ENCODE peak calls at places on chromosomes 12 and 14, in six cellular contexts. One of them, this sample, is unnamed.

GRCh38 chr14:102279688-102280348 is 25.1 kb downstream of the MOK start:
- DNase-seq in neuronal stem cell: no peak
- DNase-seq in mesenchymal stem cell: peak
- DNase-seq in H1: no peak
- DNase-seq in IMR-90: peak
- DNase-seq in trophoblast cell: peak
- DNase-seq in this sample: peak

GRCh38 chr14:64464695-64465094 is 604 bp upstream of the AKAP5 start:
- DNase-seq in mesenchymal stem cell: no peak
- DNase-seq in trophoblast cell: no peak
- DNase-seq in H1: no peak
- DNase-seq in neuronal stem cell: no peak
- DNase-seq in IMR-90: no peak
- DNase-seq in this sample: peak

GRCh38 chr12:17511369-17511768 is 578.6 kb downstream of the RERGL start:
- DNase-seq in trophoblast cell: no peak
- DNase-seq in IMR-90: no peak
- DNase-seq in neuronal stem cell: no peak
- DNase-seq in mesenchymal stem cell: no peak
- DNase-seq in H1: no peak
- DNase-seq in this sample: peak

GRCh38 chr14:39265032-39265431 is 31.3 kb downstream of the MIA2 start:
- DNase-seq in H1: no peak
- DNase-seq in trophoblast cell: no peak
- DNase-seq in neuronal stem cell: no peak
- DNase-seq in mesenchymal stem cell: peak
- DNase-seq in IMR-90: peak
- DNase-seq in this sample: no peak

GRCh38 chr14:34853041-34853440 is 22.1 kb downstream of the BAZ1A start:
- DNase-seq in H1: no peak
- DNase-seq in mesenchymal stem cell: no peak
- DNase-seq in neuronal stem cell: no peak
- DNase-seq in trophoblast cell: no peak
- DNase-seq in IMR-90: no peak
- DNase-seq in this sample: no peak

GRCh38 chr12:117466677-117467362 is 105.4 kb upstream of the NOS1 start:
- DNase-seq in neuronal stem cell: no peak
- DNase-seq in H1: no peak
- DNase-seq in trophoblast cell: no peak
- DNase-seq in mesenchymal stem cell: no peak
- DNase-seq in IMR-90: no peak
- DNase-seq in this sample: peak

GRCh38 chr12:2397356-2398045 is 344.7 kb downstream of the CACNA1C start:
- DNase-seq in trophoblast cell: no peak
- DNase-seq in H1: no peak
- DNase-seq in neuronal stem cell: no peak
- DNase-seq in mesenchymal stem cell: no peak
- DNase-seq in IMR-90: no peak
- DNase-seq in this sample: no peak

GRCh38 chr14:104689620-104690265 is 325 bp downstream of the INF2 start:
- DNase-seq in H1: no peak
- DNase-seq in trophoblast cell: no peak
- DNase-seq in IMR-90: no peak
- DNase-seq in neuronal stem cell: no peak
- DNase-seq in mesenchymal stem cell: peak
- DNase-seq in this sample: no peak

GRCh38 chr12:122862872-122863701 is 27.8 kb downstream of the HIP1R start:
- DNase-seq in IMR-90: no peak
- DNase-seq in trophoblast cell: no peak
- DNase-seq in neuronal stem cell: no peak
- DNase-seq in mesenchymal stem cell: no peak
- DNase-seq in H1: no peak
- DNase-seq in this sample: no peak

GRCh38 chr14:101547107-101547738 is 14.1 kb upstream of the DIO3 start:
- DNase-seq in H1: no peak
- DNase-seq in trophoblast cell: no peak
- DNase-seq in neuronal stem cell: no peak
- DNase-seq in mesenchymal stem cell: no peak
- DNase-seq in IMR-90: no peak
- DNase-seq in this sample: no peak

GRCh38 chr12:85092814-85093370 is 56.7 kb downstream of the LRRIQ1 start:
- DNase-seq in mesenchymal stem cell: no peak
- DNase-seq in IMR-90: no peak
- DNase-seq in neuronal stem cell: no peak
- DNase-seq in trophoblast cell: no peak
- DNase-seq in H1: no peak
- DNase-seq in this sample: no peak

GRCh38 chr14:24943024-24943423 is 106.9 kb downstream of the STXBP6 start:
- DNase-seq in trophoblast cell: no peak
- DNase-seq in H1: peak
- DNase-seq in mesenchymal stem cell: no peak
- DNase-seq in neuronal stem cell: no peak
- DNase-seq in IMR-90: no peak
- DNase-seq in this sample: peak

GRCh38 chr14:61145903-61146411 is 135.2 kb downstream of the TMEM30B start:
- DNase-seq in IMR-90: peak
- DNase-seq in trophoblast cell: no peak
- DNase-seq in mesenchymal stem cell: no peak
- DNase-seq in H1: no peak
- DNase-seq in neuronal stem cell: no peak
- DNase-seq in this sample: peak

GRCh38 chr14:20454359-20454644 is 310 bp downstream of the OSGEP start:
- DNase-seq in IMR-90: peak
- DNase-seq in neuronal stem cell: no peak
- DNase-seq in H1: peak
- DNase-seq in mesenchymal stem cell: no peak
- DNase-seq in trophoblast cell: no peak
- DNase-seq in this sample: no peak
- H3K18ac ChIP-seq in IMR-90: no peak
- H3K18ac ChIP-seq in neuronal stem cell: peak
- H3K18ac ChIP-seq in H1: peak
- H3K18ac ChIP-seq in mesenchymal stem cell: peak
- H3K18ac ChIP-seq in trophoblast cell: peak
- H3K18ac ChIP-seq in this sample: peak

GRCh38 chr14:77642407-77642806 is 26.0 kb upstream of the SPTLC2 start:
- DNase-seq in H1: no peak
- DNase-seq in trophoblast cell: no peak
- DNase-seq in neuronal stem cell: no peak
- DNase-seq in mesenchymal stem cell: no peak
- DNase-seq in IMR-90: no peak
- DNase-seq in this sample: no peak
- H3K4me3 ChIP-seq in H1: no peak
- H3K4me3 ChIP-seq in trophoblast cell: no peak
- H3K4me3 ChIP-seq in neuronal stem cell: no peak
- H3K4me3 ChIP-seq in mesenchymal stem cell: peak
- H3K4me3 ChIP-seq in IMR-90: no peak
- H3K4me3 ChIP-seq in this sample: no peak

GRCh38 chr12:104669851-104670337 is 213.1 kb downstream of the CHST11 start:
- DNase-seq in mesenchymal stem cell: peak
- DNase-seq in neuronal stem cell: no peak
- DNase-seq in IMR-90: peak
- DNase-seq in H1: no peak
- DNase-seq in trophoblast cell: no peak
- DNase-seq in this sample: no peak

GRCh38 chr12:104671407-104672095 is 214.8 kb downstream of the CHST11 start:
- DNase-seq in IMR-90: peak
- DNase-seq in neuronal stem cell: no peak
- DNase-seq in H1: no peak
- DNase-seq in trophoblast cell: peak
- DNase-seq in mesenchymal stem cell: peak
- DNase-seq in this sample: peak

GRCh38 chr12:104669057-104669770 is 212.5 kb downstream of the CHST11 start:
- DNase-seq in H1: no peak
- DNase-seq in mesenchymal stem cell: peak
- DNase-seq in IMR-90: no peak
- DNase-seq in neuronal stem cell: peak
- DNase-seq in trophoblast cell: no peak
- DNase-seq in this sample: peak

GRCh38 chr12:104672096-104672445 is 215.3 kb downstream of the CHST11 start:
- DNase-seq in H1: no peak
- DNase-seq in IMR-90: no peak
- DNase-seq in mesenchymal stem cell: no peak
- DNase-seq in neuronal stem cell: no peak
- DNase-seq in trophoblast cell: no peak
- DNase-seq in this sample: no peak

GRCh38 chr12:104670439-104671406 is 214.0 kb downstream of the CHST11 start:
- DNase-seq in neuronal stem cell: no peak
- DNase-seq in trophoblast cell: no peak
- DNase-seq in IMR-90: no peak
- DNase-seq in H1: no peak
- DNase-seq in mesenchymal stem cell: peak
- DNase-seq in this sample: no peak
- H3K18ac ChIP-seq in neuronal stem cell: no peak
- H3K18ac ChIP-seq in trophoblast cell: no peak
- H3K18ac ChIP-seq in IMR-90: no peak
- H3K18ac ChIP-seq in H1: no peak
- H3K18ac ChIP-seq in mesenchymal stem cell: peak
- H3K18ac ChIP-seq in this sample: peak

DNA sequence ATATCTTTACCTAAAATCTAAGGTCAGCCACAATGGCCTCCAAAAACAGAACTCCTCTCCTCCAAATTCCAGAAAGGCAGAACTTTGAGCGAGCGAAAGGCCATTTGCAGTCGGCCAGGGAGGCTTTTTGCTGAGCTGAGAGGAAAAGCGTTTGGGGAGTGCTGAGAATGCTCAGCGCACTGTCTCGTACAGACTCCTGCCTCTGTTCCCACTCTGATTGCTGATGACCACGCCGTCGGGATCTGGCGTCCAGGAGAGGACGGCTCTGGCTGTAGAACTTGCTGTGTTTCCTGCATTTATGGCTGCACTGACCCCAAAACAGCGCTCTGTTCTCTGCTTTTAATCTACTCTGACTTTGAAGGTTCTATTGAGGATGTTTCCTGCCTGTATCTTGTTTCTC is 82.5 kb upstream of the WSCD2 start:
- DNase-seq in trophoblast cell: no peak
- DNase-seq in mesenchymal stem cell: no peak
- DNase-seq in H1: no peak
- DNase-seq in neuronal stem cell: no peak
- DNase-seq in IMR-90: no peak
- DNase-seq in this sample: no peak
- H3K4me3 ChIP-seq in trophoblast cell: no peak
- H3K4me3 ChIP-seq in mesenchymal stem cell: peak
- H3K4me3 ChIP-seq in H1: no peak
- H3K4me3 ChIP-seq in neuronal stem cell: no peak
- H3K4me3 ChIP-seq in IMR-90: no peak
- H3K4me3 ChIP-seq in this sample: no peak

GRCh38 chr12:52149651-52150241 is 42.1 kb downstream of the KRT80 start:
- DNase-seq in mesenchymal stem cell: no peak
- DNase-seq in H1: no peak
- DNase-seq in neuronal stem cell: no peak
- DNase-seq in IMR-90: no peak
- DNase-seq in trophoblast cell: peak
- DNase-seq in this sample: peak
- H3K18ac ChIP-seq in mesenchymal stem cell: no peak
- H3K18ac ChIP-seq in H1: peak
- H3K18ac ChIP-seq in neuronal stem cell: peak
- H3K18ac ChIP-seq in IMR-90: no peak
- H3K18ac ChIP-seq in trophoblast cell: no peak
- H3K18ac ChIP-seq in this sample: no peak

GRCh38 chr12:26830358-26830757 is 2.6 kb downstream of the ITPR2 start:
- DNase-seq in mesenchymal stem cell: no peak
- DNase-seq in neuronal stem cell: no peak
- DNase-seq in IMR-90: no peak
- DNase-seq in H1: no peak
- DNase-seq in trophoblast cell: no peak
- DNase-seq in this sample: no peak

GRCh38 chr12:26832817-26833691 is at the start of gene ITPR2:
- DNase-seq in H1: peak
- DNase-seq in IMR-90: peak
- DNase-seq in neuronal stem cell: peak
- DNase-seq in mesenchymal stem cell: peak
- DNase-seq in trophoblast cell: peak
- DNase-seq in this sample: peak

GRCh38 chr12:26831959-26832816 is 806 bp downstream of the ITPR2 start:
- DNase-seq in neuronal stem cell: peak
- DNase-seq in H1: no peak
- DNase-seq in mesenchymal stem cell: peak
- DNase-seq in IMR-90: peak
- DNase-seq in trophoblast cell: peak
- DNase-seq in this sample: peak

GRCh38 chr12:26828315-26828714 is 4.7 kb downstream of the ITPR2 start:
- DNase-seq in H1: no peak
- DNase-seq in trophoblast cell: no peak
- DNase-seq in neuronal stem cell: no peak
- DNase-seq in IMR-90: no peak
- DNase-seq in mesenchymal stem cell: no peak
- DNase-seq in this sample: no peak

DNA sequence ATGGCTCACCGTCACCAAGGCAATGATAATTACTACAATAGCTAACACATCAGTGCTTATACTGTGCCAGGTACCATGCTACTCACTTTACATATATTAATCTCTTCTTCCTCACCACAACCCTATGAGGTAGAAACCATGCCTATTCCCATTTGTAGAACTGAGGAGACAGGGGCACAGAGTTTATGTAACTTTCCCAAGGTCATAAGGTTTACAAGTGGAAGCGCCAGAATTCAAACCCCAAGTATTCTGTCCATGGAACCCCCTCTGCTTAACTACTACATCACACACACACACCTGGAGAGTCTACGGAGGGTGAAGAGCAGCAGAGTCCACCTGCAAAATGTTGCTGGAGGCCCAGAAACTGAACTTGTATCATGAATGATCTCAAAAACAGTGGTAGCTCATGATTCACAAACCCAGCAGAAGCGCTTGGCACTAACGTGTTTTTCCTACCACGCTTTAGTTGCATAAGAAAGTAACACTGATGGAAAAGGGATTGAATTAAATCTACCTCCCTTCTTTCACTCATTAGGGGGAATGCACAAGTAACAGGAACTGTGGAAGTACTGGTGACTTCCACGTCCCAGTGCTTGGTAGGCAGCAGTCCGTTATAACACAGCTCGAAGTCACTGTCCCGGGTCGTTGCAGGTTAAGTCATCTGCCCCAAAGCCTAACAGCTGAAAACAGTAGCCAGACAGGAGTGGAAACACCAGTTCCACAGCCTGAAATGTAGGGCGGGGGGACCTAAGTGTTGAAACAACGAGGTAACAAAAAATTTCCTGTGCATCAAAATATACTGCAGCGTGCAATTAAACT is 2.0 kb downstream of the ITPR2 start:
- DNase-seq in IMR-90: no peak
- DNase-seq in H1: no peak
- DNase-seq in trophoblast cell: peak
- DNase-seq in mesenchymal stem cell: peak
- DNase-seq in neuronal stem cell: no peak
- DNase-seq in this sample: peak
- H3K4me3 ChIP-seq in IMR-90: no peak
- H3K4me3 ChIP-seq in H1: peak
- H3K4me3 ChIP-seq in trophoblast cell: no peak
- H3K4me3 ChIP-seq in mesenchymal stem cell: no peak
- H3K4me3 ChIP-seq in neuronal stem cell: no peak
- H3K4me3 ChIP-seq in this sample: no peak

GRCh38 chr12:83190631-83191390 is 504.1 kb downstream of the TMTC2 start:
- DNase-seq in trophoblast cell: no peak
- DNase-seq in neuronal stem cell: no peak
- DNase-seq in IMR-90: no peak
- DNase-seq in H1: no peak
- DNase-seq in mesenchymal stem cell: no peak
- DNase-seq in this sample: no peak
- H3K18ac ChIP-seq in trophoblast cell: no peak
- H3K18ac ChIP-seq in neuronal stem cell: no peak
- H3K18ac ChIP-seq in IMR-90: no peak
- H3K18ac ChIP-seq in H1: no peak
- H3K18ac ChIP-seq in mesenchymal stem cell: no peak
- H3K18ac ChIP-seq in this sample: no peak